ENCODE peak calls at places on chromosomes 6 and 20, in nine cellular contexts. N, V, F, K, B, P, H, J and L are unnamed samples.

GRCh38 chr6:6712258-6712978 is 123.9 kb downstream of the LY86 start:
- DNase-seq in N (peak), V (peak), K (peak), P (no peak), J (no peak), H (peak), B (peak), F (no peak), L (peak)

GRCh38 chr6:33404884-33405283 is 5.9 kb upstream of the PHF1 start:
- DNase-seq in N (no peak), F (no peak), H (no peak), P (no peak), K (no peak), V (no peak), J (no peak), B (no peak), L (no peak)

GRCh38 chr20:58981564-58982364 is 708 bp downstream of the NELFCD start:
- DNase-seq in K (no peak), V (peak), P (no peak), F (peak), B (peak), H (peak), N (no peak), J (no peak), L (no peak)

GRCh38 chr20:25223179-25223661 is 24.7 kb upstream of the PYGB start:
- DNase-seq in V (no peak), J (no peak), B (peak), F (peak), P (no peak), H (peak), K (peak), N (no peak), L (peak)

GRCh38 chr6:126361832-126362231 is 21.9 kb downstream of the CENPW start:
- DNase-seq in V (no peak), N (no peak), J (no peak), F (no peak), P (no peak), K (no peak), H (no peak), B (no peak), L (no peak)

GRCh38 chr20:946826-947225 is 30.7 kb upstream of the ANGPT4 start:
- DNase-seq in K (no peak), N (no peak), J (no peak), P (no peak), H (no peak), F (no peak), B (no peak), V (no peak), L (no peak)

GRCh38 chr6:126724821-126725220 is 384.9 kb downstream of the CENPW start:
- DNase-seq in V (no peak), B (no peak), F (no peak), K (no peak), H (no peak), P (no peak), N (no peak), J (no peak), L (no peak)

GRCh38 chr6:89887452-89888137 is 6.7 kb upstream of the GJA10 start:
- DNase-seq in H (peak), P (no peak), N (no peak), J (no peak), K (no peak), B (peak), V (peak), F (no peak), L (no peak)

GRCh38 chr6:37242429-37243052 is 15.0 kb upstream of the TBC1D22B start:
- DNase-seq in H (peak), F (no peak), K (peak), N (no peak), J (no peak), B (peak), P (peak), V (no peak), L (peak)

GRCh38 chr6:139569561-139569960 is 195.1 kb upstream of the CITED2 start:
- DNase-seq in V (no peak), B (peak), J (no peak), F (no peak), P (no peak), H (peak), K (no peak), N (no peak), L (no peak)

GRCh38 chr20:45892828-45893500 is 1.8 kb downstream of the CTSA start:
- DNase-seq in J (no peak), P (no peak), H (no peak), V (peak), K (no peak), N (no peak), F (no peak), B (peak), L (no peak)

GRCh38 chr6:90144396-90144795 is 152.2 kb downstream of the BACH2 start:
- DNase-seq in F (no peak), K (no peak), B (peak), P (no peak), J (no peak), H (no peak), V (no peak), N (no peak), L (no peak)

GRCh38 chr20:41177636-41178035 is 40.3 kb downstream of the PLCG1 start:
- DNase-seq in K (peak), P (peak), F (no peak), V (no peak), B (peak), H (peak), N (no peak), J (no peak), L (peak)

GRCh38 chr6:36769161-36769675 is 70.0 kb downstream of the CPNE5 start:
- DNase-seq in F (peak), J (no peak), P (no peak), V (no peak), H (no peak), K (no peak), N (no peak), B (peak), L (no peak)

GRCh38 chr6:138107752-138108592 is 753 bp upstream of the PERP start:
- DNase-seq in V (no peak), K (no peak), J (peak), B (no peak), N (no peak), P (peak), H (no peak), F (no peak), L (no peak)

GRCh38 chr20:44603327-44603726 is 20.9 kb downstream of the PKIG start:
- DNase-seq in P (no peak), B (no peak), N (no peak), V (no peak), F (no peak), H (no peak), K (no peak), J (no peak), L (no peak)
- TF ChIP-seq CTCF in P (no peak), B (no peak), N (no peak), V (no peak), F (peak), H (no peak), K (no peak), J (no peak), L (no peak)

GRCh38 chr20:22583773-22584629 is at the start of gene FOXA2:
- DNase-seq in V (no peak), P (no peak), B (peak), H (no peak), N (peak), J (no peak), K (no peak), F (no peak), L (no peak)
- H3K4me3 ChIP-seq in V (no peak), P (no peak), B (peak), H (no peak), N (peak), J (no peak), K (no peak), F (no peak), L (no peak)

GRCh38 chr6:148465011-148465335 is 122.3 kb downstream of the SASH1 start:
- DNase-seq in K (no peak), J (no peak), B (no peak), V (no peak), P (no peak), F (no peak), H (no peak), N (no peak), L (no peak)
- TF ChIP-seq CTCF in K (no peak), J (no peak), B (no peak), V (no peak), P (no peak), F (no peak), H (no peak), N (no peak), L (no peak)

DNA sequence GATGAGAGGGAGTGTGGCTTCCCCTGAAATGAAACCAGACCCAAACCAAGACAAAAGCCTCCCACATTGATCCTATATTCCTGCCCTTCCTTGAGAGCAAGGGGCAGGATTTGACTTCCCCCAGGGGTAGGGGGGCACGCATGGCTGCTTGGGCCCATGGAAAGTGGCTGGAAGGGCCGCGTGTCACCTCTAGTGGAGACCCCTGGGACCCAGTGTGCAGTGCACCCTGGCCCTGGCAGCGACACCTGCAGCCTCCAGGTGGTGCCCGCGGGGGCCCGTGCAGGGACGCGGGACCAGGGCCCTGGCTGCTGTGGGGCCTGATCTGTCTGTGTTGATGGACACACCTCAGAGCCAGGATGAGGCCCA is 18.0 kb upstream of the SLCO4A1 start:
- DNase-seq in P (no peak), K (no peak), F (peak), H (no peak), B (no peak), J (no peak), N (no peak), V (no peak), L (no peak)
- H3K4me3 ChIP-seq in P (no peak), K (no peak), F (no peak), H (no peak), B (no peak), J (peak), N (peak), V (peak), L (no peak)

DNA sequence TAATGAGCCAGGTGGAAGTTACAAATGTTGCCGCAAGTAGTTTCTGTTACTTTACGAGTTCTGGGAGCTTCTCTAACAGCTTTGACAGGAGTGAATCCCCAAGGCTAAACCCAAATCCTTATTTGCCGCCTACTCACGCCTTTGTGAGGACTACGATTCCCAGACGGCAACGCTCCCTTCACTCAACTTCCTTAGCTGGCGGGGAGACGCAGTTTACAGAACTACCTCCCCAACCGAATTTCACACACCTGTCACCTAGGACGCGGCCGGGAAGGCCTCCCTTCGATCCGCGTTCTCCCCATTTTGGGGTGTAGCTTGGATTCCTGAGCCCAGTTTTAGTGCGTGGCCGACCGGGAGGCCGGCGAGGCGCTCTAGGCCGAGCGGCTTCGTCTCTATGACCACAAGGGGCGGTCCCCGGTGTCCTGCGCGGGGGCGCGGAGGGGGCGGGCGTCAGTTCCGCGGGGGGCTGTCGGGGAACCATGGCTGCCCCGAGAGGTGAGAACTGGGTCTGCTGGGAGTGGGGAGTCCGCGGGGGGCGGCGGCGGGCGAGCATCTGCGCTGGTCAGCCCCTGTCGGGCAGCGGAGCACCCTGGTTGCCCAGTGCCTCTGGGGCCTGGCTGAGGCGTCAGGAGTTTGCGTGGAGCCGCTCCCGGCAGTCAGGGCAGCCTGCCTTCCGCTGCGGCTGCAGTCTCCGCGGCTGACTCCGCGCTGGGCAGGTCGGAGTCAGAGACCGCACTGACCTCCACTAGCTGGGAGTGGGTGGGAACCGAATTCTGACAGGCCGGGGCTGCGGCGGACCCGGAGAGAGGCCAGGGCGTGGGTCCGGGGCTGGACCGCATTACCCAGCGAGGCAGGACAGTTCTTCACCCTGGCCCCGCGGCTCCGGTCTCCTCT is at the start of gene SLC35A1:
- DNase-seq in H (peak), N (peak), P (peak), B (peak), V (peak), J (peak), K (peak), F (peak), L (peak)
- TF ChIP-seq CTCF in H (no peak), N (peak), P (no peak), B (no peak), V (no peak), J (peak), K (peak), F (no peak), L (no peak)

GRCh38 chr6:118567974-118568373 is 19.9 kb downstream of the PLN start:
- DNase-seq in P (no peak), H (no peak), N (no peak), J (no peak), F (no peak), B (no peak), K (no peak), V (no peak), L (no peak)
- H3K4me3 ChIP-seq in P (no peak), H (no peak), N (no peak), J (no peak), F (no peak), B (no peak), K (no peak), V (no peak), L (no peak)

DNA sequence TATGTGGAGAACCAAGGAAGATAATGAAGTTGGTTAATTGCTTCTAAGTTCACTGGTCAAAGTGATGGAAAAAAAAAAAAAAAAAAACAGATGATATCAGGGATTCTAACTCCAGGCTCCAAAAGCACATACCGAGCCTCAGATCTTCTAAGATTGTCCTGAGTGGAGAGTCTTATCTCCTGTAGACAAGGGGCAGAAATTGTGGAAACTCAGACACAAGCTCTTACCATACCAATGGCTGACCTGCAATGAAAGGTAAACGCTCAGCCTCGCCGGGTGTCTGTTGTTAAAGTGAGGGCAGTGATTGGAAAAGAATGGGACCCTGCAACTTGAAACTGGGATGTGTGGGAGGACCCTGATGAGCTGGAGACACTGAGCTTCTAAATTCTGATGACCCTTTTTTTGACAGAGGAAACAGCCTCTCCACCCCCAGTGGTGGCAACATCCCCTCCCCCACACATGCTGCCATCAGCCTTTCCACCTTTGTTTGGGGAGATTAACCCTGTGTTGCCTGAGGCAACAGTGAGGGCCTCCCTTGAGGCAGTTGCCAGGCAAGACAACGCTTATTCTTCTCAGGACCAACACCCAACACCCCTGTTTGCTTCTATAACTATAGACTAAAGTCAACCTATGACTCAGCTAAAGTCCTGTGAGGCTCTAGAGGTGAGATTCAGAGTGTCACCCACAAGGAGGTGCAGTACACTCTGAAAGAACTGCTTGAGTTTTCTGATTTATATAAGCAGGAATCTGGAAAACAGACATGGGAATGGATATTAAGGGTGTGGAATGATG is 154.0 kb downstream of the THBS2 start:
- DNase-seq in V (no peak), N (no peak), K (no peak), P (no peak), B (peak), F (no peak), H (peak), J (no peak), L (peak)
- TF ChIP-seq CTCF in V (no peak), N (no peak), K (peak), P (no peak), B (peak), F (no peak), H (peak), J (no peak), L (peak)

DNA sequence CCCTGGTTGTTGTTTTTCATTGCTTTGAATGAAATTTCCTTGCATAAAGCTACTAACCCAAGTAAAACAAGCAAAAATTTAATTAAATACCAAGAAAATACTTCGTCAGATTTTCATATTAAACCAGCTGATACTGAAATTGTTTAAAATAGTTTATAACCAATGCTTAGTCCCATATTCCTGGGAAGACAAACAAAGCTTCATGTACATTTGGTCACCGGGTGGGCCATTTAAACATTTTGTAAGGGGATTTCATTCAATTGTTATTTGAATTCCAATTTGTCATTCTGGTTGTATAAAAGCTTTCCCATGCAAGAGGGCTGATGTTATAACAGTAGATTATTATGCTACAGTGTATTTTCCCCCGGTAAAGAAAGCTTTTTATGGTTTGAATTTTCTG is 578 bp upstream of the RBBP9 start:
- DNase-seq in P (no peak), N (no peak), F (no peak), J (no peak), H (no peak), K (no peak), B (no peak), V (no peak), L (no peak)
- H3K4me3 ChIP-seq in P (no peak), N (no peak), F (no peak), J (peak), H (no peak), K (no peak), B (no peak), V (no peak), L (no peak)

GRCh38 chr20:38725458-38725958 is 1.2 kb downstream of the SLC32A1 start:
- DNase-seq in V (no peak), K (no peak), F (no peak), B (no peak), J (no peak), P (no peak), N (no peak), H (no peak), L (no peak)

GRCh38 chr20:38727602-38728236 is 3.4 kb downstream of the SLC32A1 start:
- DNase-seq in N (no peak), K (no peak), P (no peak), B (no peak), V (no peak), H (no peak), F (no peak), J (no peak), L (no peak)

GRCh38 chr20:38725959-38726848 is 1.9 kb downstream of the SLC32A1 start:
- DNase-seq in J (no peak), H (peak), N (no peak), B (peak), V (peak), K (no peak), F (peak), P (no peak), L (peak)

GRCh38 chr20:38728237-38728761 is 4.0 kb downstream of the SLC32A1 start:
- DNase-seq in B (no peak), J (no peak), V (no peak), K (no peak), F (no peak), N (no peak), P (no peak), H (no peak), L (no peak)

DNA sequence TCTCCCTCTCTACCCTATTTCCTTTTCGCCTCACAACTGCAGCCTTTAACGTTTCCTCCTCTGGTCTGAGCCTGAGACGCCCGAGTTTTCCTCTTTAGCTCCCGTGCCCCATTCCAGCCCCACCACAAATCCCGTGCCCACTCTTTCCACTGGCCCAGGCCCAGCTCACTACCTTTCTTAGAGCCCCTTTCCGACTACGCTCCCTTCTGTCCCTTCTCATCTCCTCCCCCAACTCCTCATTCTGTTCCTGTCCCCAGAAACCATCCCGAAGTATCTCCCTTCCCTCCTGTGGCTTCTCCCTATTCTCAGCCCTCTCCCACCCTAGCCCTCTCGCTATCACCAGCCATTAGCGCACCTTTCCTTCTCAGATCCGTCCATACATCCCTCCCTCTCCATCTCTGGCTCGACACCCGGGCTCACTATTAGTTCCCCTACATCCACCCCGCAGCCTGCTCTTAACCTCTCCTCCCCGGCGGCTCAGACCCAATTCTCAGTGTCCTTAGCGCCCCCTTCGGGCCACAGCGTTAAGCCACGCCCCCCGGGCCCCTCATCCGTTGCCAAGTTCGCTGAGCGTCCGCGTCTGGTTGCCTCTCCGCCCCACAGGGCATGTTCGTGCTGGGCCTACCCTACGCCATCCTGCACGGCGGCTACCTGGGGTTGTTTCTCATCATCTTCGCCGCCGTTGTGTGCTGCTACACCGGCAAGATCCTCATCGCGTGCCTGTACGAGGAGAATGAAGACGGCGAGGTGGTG is 2.7 kb downstream of the SLC32A1 start:
- DNase-seq in F (peak), N (no peak), J (no peak), V (no peak), B (no peak), P (no peak), K (no peak), H (peak), L (no peak)
- TF ChIP-seq CTCF in F (peak), N (no peak), J (peak), V (no peak), B (no peak), P (no peak), K (peak), H (peak), L (peak)